ENCODE peak calls at places on chromosomes 13 and 19, in seven cellular contexts. E is esophagus muscularis mucosa, R is breast epithelium, L is SK-N-SH, U is endothelial cell of umbilical vein, K is suprapubic skin, A is transverse colon. D is an unnamed sample.

GRCh38 chr13:106233336-106233735 is 302.1 kb downstream of the EFNB2 start:
- DNase-seq in E (no peak), R (no peak), L (no peak), U (no peak), K (no peak), A (no peak), D (no peak)

GRCh38 chr13:112119192-112120030 is 52.5 kb downstream of the SOX1 start:
- DNase-seq in E (no peak), R (no peak), L (no peak), U (no peak), K (no peak), A (no peak), D (no peak)

GRCh38 chr13:33743438-33744368 is 74.2 kb upstream of the RFC3 start:
- DNase-seq in E (no peak), R (no peak), L (no peak), U (no peak), K (no peak), A (no peak), D (no peak)

GRCh38 chr13:93293716-93294115 is 67.1 kb downstream of the GPC6 start:
- DNase-seq in E (no peak), R (no peak), L (no peak), U (no peak), K (no peak), A (no peak), D (no peak)

GRCh38 chr13:87671824-87672603 is 843 bp downstream of the SLITRK5 start:
- DNase-seq in E (peak), R (no peak), L (peak), U (no peak), K (peak), A (peak), D (no peak)

GRCh38 chr13:21395953-21396352 is 63.1 kb downstream of the ZDHHC20 start:
- DNase-seq in E (no peak), R (no peak), L (no peak), U (no peak), K (no peak), A (no peak), D (no peak)

GRCh38 chr13:51502206-51502651 is 49.4 kb upstream of the INTS6 start:
- DNase-seq in E (no peak), R (no peak), L (no peak), U (no peak), K (no peak), A (no peak), D (no peak)

GRCh38 chr13:46341112-46341711 is 45.8 kb downstream of the RUBCNL start:
- DNase-seq in E (no peak), R (no peak), L (no peak), U (no peak), K (no peak), A (no peak), D (no peak)

GRCh38 chr13:101941095-101941777 is 460.6 kb downstream of the FGF14 start:
- DNase-seq in E (no peak), R (no peak), L (peak), U (no peak), K (no peak), A (no peak), D (no peak)

GRCh38 chr13:106432636-106433035 is 102.8 kb downstream of the EFNB2 start:
- DNase-seq in E (no peak), R (no peak), L (no peak), U (no peak), K (no peak), A (no peak), D (no peak)

GRCh38 chr13:110758195-110758594 is 44.7 kb downstream of the ING1 start:
- DNase-seq in E (no peak), R (no peak), L (no peak), U (peak), K (no peak), A (no peak), D (no peak)

GRCh38 chr13:63311587-63311986 is 1895.9 kb upstream of the PCDH20 start:
- DNase-seq in E (no peak), R (no peak), L (no peak), U (no peak), K (no peak), A (no peak), D (no peak)

GRCh38 chr13:90839061-90839460 is 508.4 kb upstream of the MIR17HG start:
- DNase-seq in E (no peak), R (no peak), L (no peak), U (no peak), K (no peak), A (no peak), D (no peak)

GRCh38 chr19:35178701-35179100 is 24.2 kb downstream of the FXYD5 start:
- DNase-seq in E (no peak), R (no peak), L (no peak), U (no peak), K (no peak), A (no peak), D (no peak)

GRCh38 chr13:66803759-66804456 is 426.2 kb downstream of the PCDH9 start:
- DNase-seq in E (no peak), R (no peak), L (no peak), U (no peak), K (no peak), A (no peak), D (no peak)

GRCh38 chr19:18423258-18424020 is 4.2 kb downstream of the SSBP4 start:
- DNase-seq in E (no peak), R (no peak), L (no peak), U (no peak), K (no peak), A (no peak), D (no peak)

GRCh38 chr19:21463449-21464105 is 41.8 kb upstream of the ZNF429 start:
- DNase-seq in E (no peak), R (no peak), L (peak), U (no peak), K (no peak), A (peak), D (no peak)

GRCh38 chr19:33459691-33460090 is 61.9 kb downstream of the PEPD start:
- DNase-seq in E (no peak), R (peak), L (no peak), U (no peak), K (peak), A (no peak), D (no peak)

GRCh38 chr19:1574354-1574753 is 6.2 kb upstream of the MEX3D start:
- DNase-seq in E (no peak), R (no peak), L (no peak), U (no peak), K (no peak), A (no peak), D (no peak)

GRCh38 chr19:18049390-18049789 is 37.3 kb downstream of the IL12RB1 start:
- DNase-seq in E (no peak), R (peak), L (no peak), U (peak), K (peak), A (peak), D (no peak)

GRCh38 chr19:1164684-1165531 is 9.2 kb downstream of the SBNO2 start:
- DNase-seq in E (no peak), R (no peak), L (no peak), U (no peak), K (no peak), A (no peak), D (no peak)

GRCh38 chr19:17353386-17353785 is 16.0 kb downstream of the GTPBP3 start:
- DNase-seq in E (no peak), R (no peak), L (no peak), U (no peak), K (no peak), A (no peak), D (no peak)

GRCh38 chr19:15014579-15014978 is 34.7 kb upstream of the CASP14 start:
- DNase-seq in E (no peak), R (no peak), L (no peak), U (no peak), K (no peak), A (no peak), D (no peak)

GRCh38 chr19:35757231-35757748 is 461 bp upstream of the HSPB6 start:
- DNase-seq in E (peak), R (no peak), L (peak), U (peak), K (peak), A (peak), D (no peak)

GRCh38 chr13:21435710-21436151 is 23.4 kb downstream of the ZDHHC20 start:
- DNase-seq in E (no peak), R (no peak), L (no peak), U (peak), K (peak), A (peak), D (no peak)

GRCh38 chr13:42279080-42279479 is 7.1 kb downstream of the AKAP11 start:
- DNase-seq in E (no peak), R (no peak), L (no peak), U (no peak), K (no peak), A (no peak), D (no peak)

GRCh38 chr13:106599875-106600797 is 32.2 kb upstream of the ARGLU1 start:
- DNase-seq in E (no peak), R (no peak), L (no peak), U (peak), K (no peak), A (no peak), D (no peak)

GRCh38 chr19:48444933-48445194 is 919 bp upstream of the GRWD1 start:
- DNase-seq in E (no peak), R (no peak), L (no peak), U (no peak), K (no peak), A (no peak), D (no peak)

GRCh38 chr19:48329167-48329891 is 4.0 kb downstream of the EMP3 start:
- DNase-seq in E (no peak), R (no peak), L (no peak), U (no peak), K (no peak), A (peak), D (no peak)

GRCh38 chr13:32407854-32408253 is 20.1 kb downstream of the N4BP2L1 start:
- DNase-seq in E (no peak), R (no peak), L (no peak), U (no peak), K (no peak), A (no peak), D (no peak)

GRCh38 chr19:18650468-18651001 is 13.7 kb downstream of the KLHL26 start:
- DNase-seq in E (peak), R (no peak), L (no peak), U (peak), K (peak), A (peak), D (no peak)

GRCh38 chr13:36518707-36519106 is 86.4 kb downstream of the CCNA1 start:
- DNase-seq in E (no peak), R (no peak), L (no peak), U (no peak), K (no peak), A (no peak), D (no peak)

GRCh38 chr19:18051887-18052286 is 34.8 kb downstream of the IL12RB1 start:
- DNase-seq in E (no peak), R (no peak), L (no peak), U (no peak), K (no peak), A (no peak), D (no peak)

GRCh38 chr13:79482271-79482970 is 1.5 kb downstream of the NDFIP2 start:
- DNase-seq in E (no peak), R (no peak), L (no peak), U (no peak), K (no peak), A (no peak), D (no peak)

GRCh38 chr19:34851277-34851804 is 75.4 kb upstream of the ZNF30 start:
- DNase-seq in E (no peak), R (no peak), L (no peak), U (no peak), K (no peak), A (no peak), D (no peak)

GRCh38 chr19:35266149-35266903 is 2.4 kb upstream of the USF2 start:
- DNase-seq in E (no peak), R (peak), L (no peak), U (no peak), K (no peak), A (peak), D (no peak)

GRCh38 chr13:96091932-96092253 is 2.0 kb downstream of the HS6ST3 start:
- DNase-seq in E (no peak), R (no peak), L (no peak), U (no peak), K (no peak), A (no peak), D (no peak)

GRCh38 chr19:38388310-38389100 is at the start of gene SPRED3:
- DNase-seq in E (no peak), R (no peak), L (peak), U (no peak), K (peak), A (no peak), D (no peak)
- H3K27ac ChIP-seq in E (peak), R (peak), L (peak), U (peak), K (peak), A (peak), D (peak)

GRCh38 chr13:49400755-49401659 is 42.9 kb downstream of the CAB39L start:
- DNase-seq in E (no peak), R (no peak), L (peak), U (no peak), K (no peak), A (peak), D (no peak)
- TF ChIP-seq POLR2AphosphoS5 in E (peak), R (peak), L (no peak), U (no peak), K (no peak), A (peak), D (peak)

GRCh38 chr13:40452741-40453665 is 213.4 kb downstream of the FOXO1 start:
- DNase-seq in E (no peak), R (no peak), L (no peak), U (no peak), K (no peak), A (no peak), D (no peak)
- H3K27ac ChIP-seq in E (no peak), R (peak), L (no peak), U (no peak), K (peak), A (no peak), D (peak)

DNA sequence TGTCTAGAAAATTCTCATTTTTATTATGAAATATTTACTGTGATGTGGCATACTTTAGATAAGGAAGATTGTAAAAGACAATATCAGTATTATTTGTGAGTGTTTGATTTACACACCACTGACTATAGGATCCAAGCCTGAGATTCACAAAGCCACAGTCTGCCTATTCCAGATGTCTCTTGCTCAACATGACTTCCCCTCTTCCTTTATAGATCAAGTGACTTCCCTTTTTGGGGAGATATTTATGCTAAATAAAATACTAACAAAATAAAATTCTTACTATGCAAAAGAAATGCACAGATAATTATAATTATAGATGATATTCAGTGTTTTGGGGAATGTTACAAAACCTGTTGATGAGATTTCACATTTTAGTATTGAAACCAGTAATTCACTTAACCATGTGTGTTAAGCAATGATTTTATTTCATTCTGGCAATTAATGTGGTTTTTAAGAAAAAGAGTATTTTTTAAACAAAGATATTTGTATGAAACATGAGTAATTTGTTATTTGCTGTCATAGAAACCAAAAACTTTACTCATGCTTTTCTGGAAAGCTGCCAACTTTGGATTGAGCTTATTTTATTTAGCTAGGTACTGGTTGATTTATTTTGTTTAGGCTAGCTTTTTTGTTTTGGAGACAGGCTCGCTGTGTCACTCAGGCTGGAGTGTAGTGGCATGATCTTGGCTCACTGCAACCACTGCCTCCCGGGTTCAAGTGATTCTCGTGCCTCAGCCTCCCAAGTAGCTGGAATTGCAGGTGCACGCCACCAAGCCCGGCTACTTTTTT is 13.7 kb upstream of the GPR183 start:
- DNase-seq in E (no peak), R (no peak), L (no peak), U (peak), K (no peak), A (no peak), D (no peak)
- TF ChIP-seq POLR2AphosphoS5 in E (no peak), R (no peak), L (no peak), U (no peak), K (no peak), A (no peak), D (no peak)

DNA sequence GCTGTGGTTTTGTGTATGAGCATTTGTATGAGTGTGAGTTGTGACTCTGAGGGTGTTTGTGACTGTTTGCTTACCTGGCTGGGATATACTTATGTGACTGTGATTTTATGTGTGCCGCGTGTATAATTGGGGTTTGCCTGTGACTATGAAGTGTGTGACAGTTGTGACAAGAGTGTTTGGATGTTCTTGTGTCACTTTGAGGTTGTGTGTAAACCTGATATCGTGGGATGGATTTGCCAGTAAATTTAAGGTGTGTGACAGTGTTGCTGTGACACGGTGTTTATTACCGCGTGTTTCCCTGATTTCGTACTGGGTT is 442 bp downstream of the ZNF420 start:
- DNase-seq in E (no peak), R (no peak), L (no peak), U (no peak), K (no peak), A (no peak), D (no peak)
- H3K27ac ChIP-seq in E (peak), R (peak), L (peak), U (peak), K (peak), A (peak), D (peak)

GRCh38 chr19:6737873-6738725 is 719 bp upstream of the GPR108 start:
- DNase-seq in E (peak), R (peak), L (no peak), U (peak), K (peak), A (peak), D (peak)

GRCh38 chr19:6736917-6737283 is 480 bp downstream of the GPR108 start:
- DNase-seq in E (no peak), R (no peak), L (peak), U (no peak), K (no peak), A (no peak), D (no peak)

GRCh38 chr19:6737284-6737872 is at the start of gene GPR108:
- DNase-seq in E (peak), R (peak), L (peak), U (peak), K (peak), A (peak), D (peak)

GRCh38 chr19:6735181-6735891 is 2.0 kb downstream of the GPR108 start:
- DNase-seq in E (no peak), R (no peak), L (peak), U (peak), K (no peak), A (no peak), D (no peak)

GRCh38 chr19:6736169-6736916 is 1.0 kb downstream of the GPR108 start:
- DNase-seq in E (peak), R (peak), L (peak), U (peak), K (peak), A (peak), D (peak)
- TF ChIP-seq POLR2AphosphoS5 in E (peak), R (no peak), L (no peak), U (peak), K (no peak), A (peak), D (no peak)

GRCh38 chr13:99269627-99270252 is 11.6 kb upstream of the GPR18 start:
- DNase-seq in E (no peak), R (no peak), L (peak), U (peak), K (no peak), A (no peak), D (no peak)
- H3K27ac ChIP-seq in E (no peak), R (no peak), L (no peak), U (no peak), K (no peak), A (peak), D (no peak)

GRCh38 chr19:58294743-58295374 is 10.3 kb upstream of the ERVK3-1 start:
- DNase-seq in E (no peak), R (no peak), L (no peak), U (no peak), K (no peak), A (no peak), D (no peak)
- TF ChIP-seq POLR2AphosphoS5 in E (no peak), R (no peak), L (no peak), U (no peak), K (no peak), A (no peak), D (no peak)

GRCh38 chr19:2771786-2772674 is 11.0 kb downstream of the SGTA start:
- DNase-seq in E (no peak), R (no peak), L (no peak), U (no peak), K (no peak), A (no peak), D (no peak)
- H3K27ac ChIP-seq in E (peak), R (peak), L (no peak), U (no peak), K (no peak), A (no peak), D (no peak)

DNA sequence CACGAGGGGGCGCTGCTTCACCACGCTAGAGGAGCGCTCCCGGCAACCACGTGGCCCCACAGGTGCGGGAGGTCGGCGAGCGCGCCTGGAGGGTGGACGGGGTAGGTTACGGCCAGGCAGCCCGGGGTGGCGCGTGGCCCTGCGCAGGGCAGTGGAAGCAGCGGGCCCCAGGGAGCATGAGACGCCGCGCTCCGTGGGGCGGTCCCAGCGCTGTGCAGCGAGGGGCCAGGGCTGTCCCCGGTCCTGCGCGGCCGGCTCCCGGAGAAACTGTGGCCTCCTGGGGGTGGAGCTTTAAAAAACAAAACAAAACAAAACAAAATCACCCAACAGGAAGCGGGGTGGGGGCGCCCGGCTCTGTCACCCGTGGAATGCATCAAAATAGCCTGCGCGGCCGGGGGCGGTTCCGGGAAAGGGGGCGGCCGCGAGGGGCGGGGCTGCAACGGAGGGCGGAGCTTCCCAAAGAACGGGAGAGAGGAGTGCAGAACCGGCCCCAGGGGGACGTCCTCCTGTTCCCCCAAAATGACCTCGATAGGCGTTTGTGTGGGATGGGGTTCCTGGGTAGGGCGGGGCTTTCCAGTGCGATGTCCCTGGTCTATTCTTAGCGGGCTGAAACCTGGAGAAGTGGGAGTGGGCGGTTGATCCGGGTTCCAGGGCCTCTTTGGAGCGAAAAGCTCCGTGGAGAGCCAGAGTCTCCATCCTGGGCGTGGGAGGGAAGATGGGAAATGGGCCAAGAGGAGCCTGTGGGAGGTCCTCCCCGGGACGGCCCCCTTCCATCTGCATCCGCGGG is 27.3 kb downstream of the NUMBL start:
- DNase-seq in E (peak), R (peak), L (peak), U (peak), K (peak), A (peak), D (no peak)
- TF ChIP-seq POLR2AphosphoS5 in E (peak), R (peak), L (peak), U (no peak), K (no peak), A (peak), D (peak)